ENCODE peak calls at places on chromosomes 16 and 17, in nine cellular contexts. One of them, this sample, is unnamed.

GRCh38 chr16:85386467-85387170 is 226.5 kb upstream of the GSE1 start:
- DNase-seq in GM12892: no peak
- DNase-seq in IMR-90: no peak
- DNase-seq in spleen: peak
- DNase-seq in H54: no peak
- DNase-seq in NB4: no peak
- DNase-seq in adrenal gland: peak
- DNase-seq in lower leg skin: no peak
- DNase-seq in testis: no peak
- DNase-seq in this sample: peak

GRCh38 chr16:48374255-48374654 is 11.0 kb downstream of the SIAH1 start:
- DNase-seq in GM12892: no peak
- DNase-seq in IMR-90: no peak
- DNase-seq in spleen: no peak
- DNase-seq in H54: no peak
- DNase-seq in NB4: no peak
- DNase-seq in adrenal gland: no peak
- DNase-seq in lower leg skin: no peak
- DNase-seq in testis: no peak
- DNase-seq in this sample: no peak

GRCh38 chr16:9003322-9003721 is 39.6 kb upstream of the USP7 start:
- DNase-seq in GM12892: no peak
- DNase-seq in IMR-90: no peak
- DNase-seq in spleen: no peak
- DNase-seq in H54: no peak
- DNase-seq in NB4: no peak
- DNase-seq in adrenal gland: no peak
- DNase-seq in lower leg skin: no peak
- DNase-seq in testis: no peak
- DNase-seq in this sample: no peak

GRCh38 chr16:11092788-11093577 is 148.6 kb downstream of the CLEC16A start:
- DNase-seq in GM12892: no peak
- DNase-seq in IMR-90: no peak
- DNase-seq in spleen: no peak
- DNase-seq in H54: no peak
- DNase-seq in NB4: no peak
- DNase-seq in adrenal gland: no peak
- DNase-seq in lower leg skin: no peak
- DNase-seq in testis: no peak
- DNase-seq in this sample: no peak

GRCh38 chr17:27218719-27219488 is 75.0 kb upstream of the WSB1 start:
- DNase-seq in GM12892: no peak
- DNase-seq in IMR-90: no peak
- DNase-seq in spleen: no peak
- DNase-seq in H54: no peak
- DNase-seq in NB4: no peak
- DNase-seq in adrenal gland: no peak
- DNase-seq in lower leg skin: no peak
- DNase-seq in testis: no peak
- DNase-seq in this sample: no peak

GRCh38 chr16:85465328-85466307 is 147.5 kb upstream of the GSE1 start:
- DNase-seq in GM12892: no peak
- DNase-seq in IMR-90: peak
- DNase-seq in spleen: no peak
- DNase-seq in H54: peak
- DNase-seq in NB4: no peak
- DNase-seq in adrenal gland: peak
- DNase-seq in lower leg skin: no peak
- DNase-seq in testis: peak
- DNase-seq in this sample: no peak

GRCh38 chr16:9053006-9053601 is 38.3 kb upstream of the HAPSTR1 start:
- DNase-seq in GM12892: no peak
- DNase-seq in IMR-90: peak
- DNase-seq in spleen: no peak
- DNase-seq in H54: no peak
- DNase-seq in NB4: peak
- DNase-seq in adrenal gland: peak
- DNase-seq in lower leg skin: no peak
- DNase-seq in testis: peak
- DNase-seq in this sample: no peak

GRCh38 chr17:82217530-82218204 is 5.0 kb upstream of the CCDC57 start:
- DNase-seq in GM12892: no peak
- DNase-seq in IMR-90: peak
- DNase-seq in spleen: peak
- DNase-seq in H54: peak
- DNase-seq in NB4: peak
- DNase-seq in adrenal gland: peak
- DNase-seq in lower leg skin: no peak
- DNase-seq in testis: no peak
- DNase-seq in this sample: no peak

GRCh38 chr16:79871906-79872305 is 271.4 kb upstream of the MAF start:
- DNase-seq in GM12892: no peak
- DNase-seq in IMR-90: no peak
- DNase-seq in spleen: no peak
- DNase-seq in H54: no peak
- DNase-seq in NB4: no peak
- DNase-seq in adrenal gland: no peak
- DNase-seq in lower leg skin: no peak
- DNase-seq in testis: no peak
- DNase-seq in this sample: no peak

GRCh38 chr17:75950421-75950820 is 9.6 kb upstream of the FBF1 start:
- DNase-seq in GM12892: no peak
- DNase-seq in IMR-90: no peak
- DNase-seq in spleen: no peak
- DNase-seq in H54: no peak
- DNase-seq in NB4: no peak
- DNase-seq in adrenal gland: no peak
- DNase-seq in lower leg skin: no peak
- DNase-seq in testis: no peak
- DNase-seq in this sample: no peak

GRCh38 chr16:67336111-67336510 is 9.5 kb downstream of the LRRC36 start:
- DNase-seq in GM12892: no peak
- DNase-seq in IMR-90: no peak
- DNase-seq in spleen: no peak
- DNase-seq in H54: no peak
- DNase-seq in NB4: no peak
- DNase-seq in adrenal gland: no peak
- DNase-seq in lower leg skin: no peak
- DNase-seq in testis: no peak
- DNase-seq in this sample: no peak

GRCh38 chr16:86508947-86509758 is 1.2 kb upstream of the FOXF1 start:
- DNase-seq in GM12892: no peak
- DNase-seq in IMR-90: peak
- DNase-seq in spleen: no peak
- DNase-seq in H54: peak
- DNase-seq in NB4: peak
- DNase-seq in adrenal gland: no peak
- DNase-seq in lower leg skin: no peak
- DNase-seq in testis: no peak
- DNase-seq in this sample: no peak

GRCh38 chr16:12709807-12710206 is 93.9 kb downstream of the CPPED1 start:
- DNase-seq in GM12892: no peak
- DNase-seq in IMR-90: no peak
- DNase-seq in spleen: no peak
- DNase-seq in H54: no peak
- DNase-seq in NB4: no peak
- DNase-seq in adrenal gland: no peak
- DNase-seq in lower leg skin: no peak
- DNase-seq in testis: no peak
- DNase-seq in this sample: no peak

GRCh38 chr16:30066882-30067583 is 1.5 kb downstream of the ALDOA start:
- DNase-seq in GM12892: no peak
- DNase-seq in IMR-90: no peak
- DNase-seq in spleen: no peak
- DNase-seq in H54: no peak
- DNase-seq in NB4: peak
- DNase-seq in adrenal gland: peak
- DNase-seq in lower leg skin: no peak
- DNase-seq in testis: no peak
- DNase-seq in this sample: no peak

GRCh38 chr17:21295036-21295952 is 10.8 kb downstream of the MAP2K3 start:
- DNase-seq in GM12892: no peak
- DNase-seq in IMR-90: peak
- DNase-seq in spleen: no peak
- DNase-seq in H54: no peak
- DNase-seq in NB4: peak
- DNase-seq in adrenal gland: peak
- DNase-seq in lower leg skin: no peak
- DNase-seq in testis: no peak
- DNase-seq in this sample: no peak

GRCh38 chr16:1871974-1872635 is at the start of gene MEIOB:
- DNase-seq in GM12892: no peak
- DNase-seq in IMR-90: no peak
- DNase-seq in spleen: peak
- DNase-seq in H54: no peak
- DNase-seq in NB4: no peak
- DNase-seq in adrenal gland: peak
- DNase-seq in lower leg skin: no peak
- DNase-seq in testis: peak
- DNase-seq in this sample: no peak

DNA sequence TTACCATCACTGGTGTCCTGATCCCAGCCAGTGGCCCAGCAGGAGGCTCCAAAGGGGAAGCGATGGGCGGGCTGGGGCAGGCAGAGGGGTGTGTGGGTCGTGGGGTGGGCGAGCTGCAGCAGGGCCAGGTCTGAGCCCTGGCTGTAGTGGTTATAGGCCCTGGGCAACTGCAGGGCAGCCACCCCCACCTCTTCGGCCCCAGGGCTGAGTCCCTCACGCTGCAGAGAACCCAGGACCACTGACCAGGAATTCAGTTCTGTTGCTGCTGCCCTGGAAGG is 2.2 kb downstream of the PRSS53 start:
- DNase-seq in GM12892: no peak
- DNase-seq in IMR-90: no peak
- DNase-seq in spleen: peak
- DNase-seq in H54: no peak
- DNase-seq in NB4: no peak
- DNase-seq in adrenal gland: no peak
- DNase-seq in lower leg skin: no peak
- DNase-seq in testis: no peak
- DNase-seq in this sample: no peak
- TF ChIP-seq POLR2A in GM12892: no peak
- TF ChIP-seq POLR2A in IMR-90: no peak
- TF ChIP-seq POLR2A in spleen: no peak
- TF ChIP-seq POLR2A in H54: no peak
- TF ChIP-seq POLR2A in NB4: no peak
- TF ChIP-seq POLR2A in adrenal gland: no peak
- TF ChIP-seq POLR2A in lower leg skin: no peak
- TF ChIP-seq POLR2A in testis: no peak
- TF ChIP-seq POLR2A in this sample: no peak

DNA sequence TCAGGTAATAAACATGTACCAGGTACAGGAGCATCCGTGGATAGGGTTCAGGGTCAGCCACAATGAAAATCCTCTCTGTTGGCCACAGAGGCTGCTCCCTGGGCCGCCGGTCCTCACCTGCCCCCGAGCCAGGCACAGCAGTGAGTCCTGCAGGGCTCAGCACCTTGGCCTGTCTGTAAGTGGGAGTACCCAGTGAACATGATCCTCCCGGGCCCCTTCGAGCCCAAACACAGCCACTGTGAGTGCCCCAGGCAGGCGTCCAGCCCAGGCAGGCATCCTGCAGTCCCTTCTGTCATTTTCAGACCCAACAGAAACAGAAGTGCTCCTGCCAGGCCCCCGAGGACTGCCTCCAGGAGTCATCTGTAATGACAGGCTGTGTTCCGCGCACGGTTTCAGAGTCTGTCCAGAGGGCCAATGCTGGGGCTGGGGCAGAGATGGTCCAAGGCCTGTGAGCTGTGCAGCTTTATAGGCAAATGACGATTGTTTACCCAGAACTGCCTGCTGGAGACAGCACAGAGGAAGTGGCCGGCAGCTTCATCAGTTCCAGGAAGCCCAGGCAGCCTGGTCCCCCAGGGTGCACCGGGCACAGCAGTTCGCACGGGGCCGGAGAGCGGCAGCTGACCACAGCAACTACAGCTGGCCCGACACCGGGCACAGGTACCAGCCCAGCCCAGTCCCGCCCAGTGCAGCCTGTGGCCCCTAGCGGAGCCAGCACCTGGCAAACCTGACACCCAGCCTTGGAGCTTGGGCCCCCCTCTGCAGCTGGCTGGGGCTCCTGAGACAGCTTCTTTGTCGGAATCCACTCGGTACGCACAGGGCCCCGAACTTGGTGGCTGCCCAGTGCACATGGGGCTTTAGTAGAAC is 13.2 kb downstream of the SLC7A5 start:
- DNase-seq in GM12892: peak
- DNase-seq in IMR-90: peak
- DNase-seq in spleen: peak
- DNase-seq in H54: no peak
- DNase-seq in NB4: peak
- DNase-seq in adrenal gland: peak
- DNase-seq in lower leg skin: no peak
- DNase-seq in testis: no peak
- DNase-seq in this sample: no peak
- TF ChIP-seq POLR2A in GM12892: no peak
- TF ChIP-seq POLR2A in IMR-90: no peak
- TF ChIP-seq POLR2A in spleen: no peak
- TF ChIP-seq POLR2A in H54: no peak
- TF ChIP-seq POLR2A in NB4: no peak
- TF ChIP-seq POLR2A in adrenal gland: no peak
- TF ChIP-seq POLR2A in lower leg skin: no peak
- TF ChIP-seq POLR2A in testis: no peak
- TF ChIP-seq POLR2A in this sample: no peak

DNA sequence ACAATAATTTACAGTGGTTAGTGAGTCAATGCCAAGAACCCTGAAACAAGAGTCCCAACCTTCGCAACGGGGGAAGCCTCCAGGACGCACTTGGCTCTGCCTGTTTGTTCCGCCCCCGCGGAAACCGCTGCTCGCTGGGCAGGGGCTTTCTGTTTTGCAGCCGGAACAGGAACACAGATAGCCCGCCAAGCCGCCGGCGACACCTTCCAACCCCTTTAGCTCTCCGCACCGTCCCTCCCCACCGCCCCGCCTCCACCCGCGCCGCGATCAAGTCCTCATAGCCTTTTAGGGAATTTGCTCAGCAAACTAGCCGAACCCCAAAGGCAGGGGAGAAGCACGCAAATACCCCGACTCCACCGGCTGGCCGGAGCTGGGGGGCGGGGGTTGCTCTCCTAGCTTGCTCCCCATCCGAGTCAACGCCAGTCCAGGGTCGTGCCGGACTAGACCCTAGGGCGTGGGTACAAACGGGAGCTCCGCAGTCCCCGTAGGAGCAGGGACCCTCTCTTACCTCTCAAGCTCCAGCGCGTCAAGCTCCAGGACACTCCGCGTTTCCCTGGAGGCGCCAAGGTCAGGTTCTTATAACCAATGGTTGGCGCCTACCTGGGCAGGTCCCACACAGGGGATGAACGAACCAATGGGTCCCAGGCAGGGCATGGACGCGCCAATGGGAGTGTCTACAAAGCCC is at the start of gene SLFN13:
- DNase-seq in GM12892: peak
- DNase-seq in IMR-90: peak
- DNase-seq in spleen: peak
- DNase-seq in H54: peak
- DNase-seq in NB4: peak
- DNase-seq in adrenal gland: peak
- DNase-seq in lower leg skin: peak
- DNase-seq in testis: peak
- DNase-seq in this sample: peak
- TF ChIP-seq POLR2A in GM12892: peak
- TF ChIP-seq POLR2A in IMR-90: no peak
- TF ChIP-seq POLR2A in spleen: no peak
- TF ChIP-seq POLR2A in H54: no peak
- TF ChIP-seq POLR2A in NB4: peak
- TF ChIP-seq POLR2A in adrenal gland: no peak
- TF ChIP-seq POLR2A in lower leg skin: no peak
- TF ChIP-seq POLR2A in testis: no peak
- TF ChIP-seq POLR2A in this sample: no peak

GRCh38 chr17:81003711-81004335 is 12.2 kb downstream of the CHMP6 start:
- DNase-seq in GM12892: no peak
- DNase-seq in IMR-90: no peak
- DNase-seq in spleen: no peak
- DNase-seq in H54: no peak
- DNase-seq in NB4: peak
- DNase-seq in adrenal gland: no peak
- DNase-seq in lower leg skin: no peak
- DNase-seq in testis: no peak
- DNase-seq in this sample: no peak
- TF ChIP-seq POLR2A in GM12892: no peak
- TF ChIP-seq POLR2A in IMR-90: no peak
- TF ChIP-seq POLR2A in spleen: no peak
- TF ChIP-seq POLR2A in H54: peak
- TF ChIP-seq POLR2A in NB4: no peak
- TF ChIP-seq POLR2A in adrenal gland: no peak
- TF ChIP-seq POLR2A in lower leg skin: no peak
- TF ChIP-seq POLR2A in testis: no peak
- TF ChIP-seq POLR2A in this sample: no peak